ENCODE peak calls at places on chromosomes 7 and 10, in eight cellular contexts. X, W, B, I, Y, Z, T and F are unnamed samples.

GRCh38 chr10:73644015-73644743 is 2.9 kb upstream of the MYOZ1 start:
- DNase-seq in X (peak), W (peak), B (no peak), I (peak), Y (peak), Z (peak), T (peak), F (no peak)

GRCh38 chr7:143299840-143300239 is 11.7 kb downstream of the CASP2 start:
- DNase-seq in X (no peak), W (peak), B (no peak), I (peak), Y (peak), Z (peak), T (peak), F (no peak)

GRCh38 chr7:83301416-83301815 is 138.7 kb upstream of the PCLO start:
- DNase-seq in X (no peak), W (no peak), B (no peak), I (no peak), Y (no peak), Z (no peak), T (no peak), F (no peak)

GRCh38 chr7:2757361-2757903 is 69.4 kb downstream of the AMZ1 start:
- DNase-seq in X (peak), W (peak), B (no peak), I (no peak), Y (no peak), Z (peak), T (peak), F (peak)

GRCh38 chr10:71431945-71432905 is 35.5 kb downstream of the CDH23 start:
- DNase-seq in X (no peak), W (no peak), B (no peak), I (no peak), Y (peak), Z (peak), T (no peak), F (no peak)

GRCh38 chr7:148142660-148143248 is 447.8 kb upstream of the C7orf33 start:
- DNase-seq in X (no peak), W (peak), B (no peak), I (no peak), Y (no peak), Z (peak), T (peak), F (no peak)

GRCh38 chr10:21532694-21533576 is 1.1 kb upstream of the MLLT10 start:
- DNase-seq in X (no peak), W (no peak), B (no peak), I (no peak), Y (no peak), Z (no peak), T (no peak), F (no peak)

GRCh38 chr7:138885383-138886147 is 87.6 kb upstream of the ATP6V0A4 start:
- DNase-seq in X (no peak), W (no peak), B (no peak), I (no peak), Y (peak), Z (no peak), T (no peak), F (no peak)

GRCh38 chr10:48551796-48552591 is 52.9 kb downstream of the ARHGAP22 start:
- DNase-seq in X (no peak), W (peak), B (no peak), I (peak), Y (peak), Z (peak), T (no peak), F (peak)

GRCh38 chr7:21819048-21819447 is 126.7 kb downstream of the CDCA7L start:
- DNase-seq in X (no peak), W (no peak), B (no peak), I (no peak), Y (no peak), Z (no peak), T (no peak), F (no peak)

GRCh38 chr7:17155529-17155928 is 142.9 kb upstream of the AHR start:
- DNase-seq in X (no peak), W (no peak), B (no peak), I (no peak), Y (no peak), Z (no peak), T (no peak), F (no peak)

GRCh38 chr10:31142026-31142425 is 110.4 kb upstream of the ZNF438 start:
- DNase-seq in X (no peak), W (no peak), B (no peak), I (no peak), Y (no peak), Z (no peak), T (no peak), F (no peak)

GRCh38 chr10:3874988-3875841 is 90.2 kb upstream of the KLF6 start:
- DNase-seq in X (peak), W (no peak), B (no peak), I (peak), Y (no peak), Z (no peak), T (peak), F (no peak)

GRCh38 chr10:83545901-83546391 is 593.4 kb upstream of the GHITM start:
- DNase-seq in X (no peak), W (peak), B (no peak), I (no peak), Y (no peak), Z (no peak), T (no peak), F (peak)

GRCh38 chr7:111516612-111517011 is 45.7 kb downstream of the IMMP2L start:
- DNase-seq in X (no peak), W (no peak), B (no peak), I (no peak), Y (no peak), Z (no peak), T (no peak), F (no peak)

GRCh38 chr7:157743781-157744525 is 407.1 kb downstream of the DNAJB6 start:
- DNase-seq in X (no peak), W (no peak), B (no peak), I (no peak), Y (no peak), Z (no peak), T (no peak), F (no peak)

GRCh38 chr7:133458688-133459087 is 205.8 kb downstream of the EXOC4 start:
- DNase-seq in X (no peak), W (no peak), B (no peak), I (no peak), Y (no peak), Z (no peak), T (no peak), F (no peak)

GRCh38 chr10:98391578-98391991 is 23.4 kb downstream of the PYROXD2 start:
- DNase-seq in X (peak), W (no peak), B (no peak), I (no peak), Y (no peak), Z (peak), T (no peak), F (peak)

GRCh38 chr7:1022356-1022755 is 22.0 kb upstream of the GPR146 start:
- DNase-seq in X (no peak), W (no peak), B (no peak), I (no peak), Y (no peak), Z (no peak), T (no peak), F (no peak)

GRCh38 chr10:52951819-52952218 is 179.2 kb upstream of the MBL2 start:
- DNase-seq in X (no peak), W (peak), B (no peak), I (no peak), Y (peak), Z (peak), T (peak), F (peak)

GRCh38 chr10:132654708-132655661 is 117.4 kb downstream of the INPP5A start:
- DNase-seq in X (no peak), W (peak), B (no peak), I (no peak), Y (peak), Z (peak), T (peak), F (peak)

GRCh38 chr7:2510909-2511768 is 8.4 kb upstream of the LFNG start:
- DNase-seq in X (no peak), W (peak), B (no peak), I (peak), Y (no peak), Z (no peak), T (peak), F (no peak)

GRCh38 chr10:132542086-132542775 is 4.6 kb downstream of the INPP5A start:
- DNase-seq in X (no peak), W (peak), B (no peak), I (no peak), Y (no peak), Z (no peak), T (no peak), F (peak)

GRCh38 chr7:152527610-152528032 is 91.8 kb upstream of the KMT2C start:
- DNase-seq in X (no peak), W (peak), B (no peak), I (no peak), Y (no peak), Z (no peak), T (no peak), F (no peak)

GRCh38 chr7:43922726-43923125 is 3.5 kb upstream of the UBE2D4 start:
- DNase-seq in X (no peak), W (no peak), B (no peak), I (no peak), Y (no peak), Z (no peak), T (no peak), F (no peak)

GRCh38 chr7:155467846-155468821 is 10.2 kb downstream of the EN2 start:
- DNase-seq in X (no peak), W (peak), B (no peak), I (no peak), Y (no peak), Z (no peak), T (no peak), F (no peak)

GRCh38 chr10:57849726-57850357 is 417.9 kb downstream of the IPMK start:
- DNase-seq in X (no peak), W (no peak), B (no peak), I (no peak), Y (no peak), Z (no peak), T (no peak), F (no peak)

GRCh38 chr10:775245-776075 is 86.0 kb upstream of the DIP2C start:
- DNase-seq in X (peak), W (no peak), B (no peak), I (no peak), Y (no peak), Z (no peak), T (no peak), F (peak)

GRCh38 chr10:80252296-80252887 is 37.1 kb downstream of the MAT1A start:
- DNase-seq in X (no peak), W (no peak), B (no peak), I (no peak), Y (no peak), Z (no peak), T (no peak), F (no peak)

GRCh38 chr7:3200504-3200903 is 100.5 kb upstream of the SDK1 start:
- DNase-seq in X (no peak), W (peak), B (no peak), I (no peak), Y (no peak), Z (peak), T (peak), F (no peak)

GRCh38 chr7:116630932-116631449 is 41.0 kb upstream of the MET start:
- DNase-seq in X (peak), W (peak), B (peak), I (peak), Y (no peak), Z (no peak), T (peak), F (peak)

GRCh38 chr7:192035-192649 is at the start of gene FAM20C:
- DNase-seq in X (peak), W (peak), B (peak), I (peak), Y (peak), Z (peak), T (peak), F (peak)

GRCh38 chr7:29935111-29935510 is 54.5 kb downstream of the SCRN1 start:
- DNase-seq in X (no peak), W (no peak), B (no peak), I (no peak), Y (no peak), Z (no peak), T (no peak), F (no peak)

GRCh38 chr10:79050896-79051555 is 17.7 kb upstream of the ZMIZ1 start:
- DNase-seq in X (no peak), W (no peak), B (no peak), I (no peak), Y (no peak), Z (no peak), T (no peak), F (peak)

GRCh38 chr7:47406766-47407129 is 175.2 kb downstream of the TNS3 start:
- DNase-seq in X (no peak), W (no peak), B (no peak), I (no peak), Y (no peak), Z (no peak), T (no peak), F (no peak)

GRCh38 chr7:38451840-38452239 is 178.4 kb upstream of the TARP start:
- DNase-seq in X (no peak), W (no peak), B (no peak), I (no peak), Y (no peak), Z (no peak), T (no peak), F (no peak)

GRCh38 chr7:55957190-55957589 is 5.5 kb downstream of the MRPS17 start:
- DNase-seq in X (no peak), W (no peak), B (no peak), I (no peak), Y (no peak), Z (no peak), T (no peak), F (no peak)

GRCh38 chr7:55953707-55954475 is 2.2 kb downstream of the MRPS17 start:
- DNase-seq in X (no peak), W (no peak), B (no peak), I (no peak), Y (no peak), Z (no peak), T (no peak), F (no peak)

DNA sequence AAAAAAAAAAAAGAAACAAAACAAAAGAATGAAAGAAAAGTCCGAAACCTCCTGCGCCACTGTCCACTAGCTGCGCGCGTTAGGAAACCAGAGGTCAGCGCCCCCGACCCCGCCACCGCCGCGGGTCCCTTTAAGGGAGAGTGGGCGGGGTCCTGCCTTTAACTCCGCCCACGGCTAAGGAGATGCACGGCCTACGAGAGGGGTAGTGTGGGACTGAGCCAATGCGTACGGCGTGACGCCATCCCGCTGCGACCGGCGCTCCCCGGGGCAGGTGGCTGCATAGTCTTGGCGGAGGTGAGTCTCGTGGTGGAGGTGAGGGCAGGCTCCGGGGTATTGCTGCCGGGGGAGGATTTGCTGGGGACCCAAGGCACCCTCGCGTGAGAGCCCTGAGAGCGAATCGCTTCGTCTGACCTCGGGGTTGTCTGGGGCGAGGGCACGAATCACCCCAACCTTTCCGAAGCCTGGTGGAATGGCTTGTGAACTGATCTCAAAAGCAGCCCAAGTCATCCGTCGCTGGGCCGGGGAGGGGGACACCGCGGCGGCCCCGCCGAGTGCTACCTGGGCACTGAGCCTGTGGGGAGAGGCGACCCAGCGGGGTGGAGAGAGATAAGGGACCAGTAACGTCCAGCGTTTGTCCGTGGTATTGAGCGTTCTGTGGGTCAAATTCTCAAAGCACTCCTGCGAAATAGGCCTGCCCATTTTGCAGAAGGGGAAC is at the start of gene MRPS17:
- DNase-seq in X (peak), W (peak), B (peak), I (peak), Y (peak), Z (peak), T (peak), F (peak)
- TF ChIP-seq POLR2A in X (peak), W (peak), B (peak), I (peak), Y (peak), Z (no peak), T (peak), F (peak)

DNA sequence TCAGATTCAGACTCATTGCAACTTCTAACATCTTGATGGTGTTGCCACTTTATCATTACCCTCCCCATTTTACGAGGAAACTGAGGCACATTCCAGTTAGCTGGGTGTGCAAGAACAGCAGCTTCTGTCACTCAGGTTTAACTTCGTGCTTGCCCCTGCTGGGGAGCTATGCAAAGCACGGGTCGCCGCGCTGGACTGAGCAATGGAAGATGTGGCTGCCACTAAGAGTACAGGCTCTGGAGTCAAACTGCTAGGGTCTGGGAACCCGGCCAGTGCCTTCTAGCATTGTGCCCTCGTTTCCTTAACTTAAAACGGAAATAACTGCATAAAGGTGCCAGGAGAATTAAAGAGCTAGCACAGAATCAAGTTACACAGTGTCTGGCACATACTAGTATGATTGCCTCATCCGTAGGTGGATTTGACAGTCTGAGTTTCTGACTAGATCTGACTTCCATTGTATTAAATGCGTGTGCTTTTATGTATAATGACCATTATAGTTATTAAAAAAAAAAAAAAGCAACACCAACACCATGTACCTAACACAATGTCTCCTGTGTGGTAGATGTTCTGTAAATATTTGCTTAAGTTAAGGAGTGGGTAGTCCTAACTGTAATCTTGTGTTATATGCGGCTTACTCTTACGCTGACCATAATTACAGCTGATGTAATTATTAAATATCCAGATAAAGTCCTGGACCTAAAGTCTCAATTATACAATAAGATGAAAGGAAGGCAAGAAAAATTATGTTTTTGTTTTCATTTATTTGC is 842 bp downstream of the ZNF22 start:
- DNase-seq in X (peak), W (peak), B (no peak), I (peak), Y (peak), Z (peak), T (peak), F (peak)
- TF ChIP-seq POLR2A in X (peak), W (peak), B (no peak), I (no peak), Y (peak), Z (no peak), T (peak), F (no peak)

GRCh38 chr10:100496567-100496966 is 23.1 kb downstream of the SEC31B start:
- DNase-seq in X (no peak), W (no peak), B (no peak), I (no peak), Y (no peak), Z (no peak), T (no peak), F (no peak)
- TF ChIP-seq POLR2A in X (no peak), W (no peak), B (no peak), I (no peak), Y (no peak), Z (no peak), T (no peak), F (no peak)

DNA sequence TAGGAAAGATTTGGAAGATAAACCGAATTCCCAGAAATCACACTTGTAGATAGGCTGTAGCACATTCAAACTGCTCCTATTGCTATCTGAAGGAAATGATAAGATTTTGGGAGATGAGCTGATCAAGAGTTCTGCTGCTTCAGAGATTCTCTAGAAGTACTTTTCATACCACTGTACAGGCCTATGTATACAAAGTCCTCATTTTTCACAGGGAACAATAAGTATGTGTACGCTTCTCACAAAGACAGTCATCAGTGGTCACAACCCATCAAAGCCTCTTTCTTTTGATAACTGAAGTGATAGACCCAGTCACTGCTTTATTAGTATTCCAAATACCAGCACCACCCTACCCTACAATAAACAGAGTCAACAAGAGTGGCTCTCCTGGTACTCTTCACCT is 15.6 kb upstream of the SEPTIN7 start:
- DNase-seq in X (no peak), W (no peak), B (no peak), I (no peak), Y (no peak), Z (no peak), T (no peak), F (no peak)
- TF ChIP-seq POLR2A in X (no peak), W (no peak), B (no peak), I (no peak), Y (no peak), Z (no peak), T (no peak), F (no peak)

DNA sequence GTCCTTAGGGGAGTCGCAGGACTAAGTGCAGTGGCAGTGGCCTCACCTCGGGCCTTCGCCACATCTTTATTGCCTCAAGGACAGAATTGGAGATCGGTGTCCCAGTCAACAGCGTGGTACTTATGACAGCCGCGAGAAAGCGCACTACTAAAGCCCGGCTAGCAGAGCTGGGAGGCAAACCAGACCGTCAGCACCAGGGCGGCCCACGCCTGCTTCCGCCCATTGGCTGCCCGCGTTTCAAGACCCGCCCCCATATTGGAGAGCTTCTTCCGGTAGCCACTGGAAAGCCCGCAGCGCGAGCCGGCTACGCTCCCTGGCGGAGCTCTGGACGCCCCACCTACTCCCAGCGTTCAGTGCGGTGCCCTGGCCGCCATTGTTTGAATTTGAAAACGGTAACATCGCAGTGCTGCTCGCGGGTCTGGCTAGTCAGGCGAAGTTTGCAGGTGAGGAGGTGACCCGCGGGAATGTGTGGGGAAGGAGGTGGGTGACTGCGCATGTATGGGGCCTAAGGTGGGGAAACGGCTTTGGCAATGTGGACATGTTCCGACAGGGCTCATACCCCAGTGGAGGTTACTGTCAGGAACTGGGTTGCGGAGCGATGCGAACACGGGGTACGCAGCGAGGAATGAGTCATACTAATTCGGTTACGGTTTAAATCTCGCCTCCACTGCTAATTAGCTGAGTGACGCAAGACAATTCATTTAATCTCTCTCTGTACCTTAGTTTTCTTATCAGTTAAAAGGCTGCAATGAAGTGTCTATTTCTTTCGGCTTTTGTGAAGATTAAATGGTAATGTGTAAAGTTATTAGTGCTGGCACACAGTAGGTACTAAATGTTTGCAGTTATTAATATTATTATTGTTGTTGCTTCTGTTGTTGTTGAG is at the start of gene KIF20B:
- DNase-seq in X (peak), W (peak), B (peak), I (peak), Y (peak), Z (peak), T (peak), F (peak)
- TF ChIP-seq POLR2A in X (no peak), W (peak), B (peak), I (peak), Y (peak), Z (no peak), T (peak), F (no peak)